ENCODE peak calls at places on chromosome 12, in six cellular contexts. One of them, this sample, is unnamed.

GRCh38 chr12:48980953-48981756 is 3.0 kb downstream of the WNT1 start:
- DNase-seq in upper lobe of right lung: peak; percentile 76
- DNase-seq in esophagus squamous epithelium: no peak
- DNase-seq in lower lobe of right lung: peak; percentile 57
- DNase-seq in A549: peak; percentile 57
- DNase-seq in Caco-2: peak; percentile 84
- DNase-seq in this sample: no peak

GRCh38 chr12:2271961-2272360 is 219.2 kb downstream of the CACNA1C start:
- DNase-seq in esophagus squamous epithelium: no peak
- DNase-seq in upper lobe of right lung: no peak
- DNase-seq in Caco-2: no peak
- DNase-seq in A549: no peak
- DNase-seq in lower lobe of right lung: no peak
- DNase-seq in this sample: no peak

GRCh38 chr12:94649349-94650142 is 811 bp downstream of the TMCC3 start:
- DNase-seq in esophagus squamous epithelium: no peak
- DNase-seq in upper lobe of right lung: peak; percentile 83
- DNase-seq in lower lobe of right lung: peak; percentile 73
- DNase-seq in Caco-2: peak; percentile 61
- DNase-seq in A549: peak; percentile 26
- DNase-seq in this sample: peak; percentile 55

GRCh38 chr12:132162508-132163031 is 18.3 kb downstream of the NOC4L start:
- DNase-seq in Caco-2: no peak
- DNase-seq in lower lobe of right lung: peak; percentile 59
- DNase-seq in A549: no peak
- DNase-seq in esophagus squamous epithelium: no peak
- DNase-seq in upper lobe of right lung: peak; percentile 67
- DNase-seq in this sample: no peak

GRCh38 chr12:124259168-124260066 is 35.5 kb upstream of the RFLNA start:
- DNase-seq in upper lobe of right lung: no peak
- DNase-seq in lower lobe of right lung: no peak
- DNase-seq in A549: no peak
- DNase-seq in Caco-2: no peak
- DNase-seq in esophagus squamous epithelium: no peak
- DNase-seq in this sample: no peak

GRCh38 chr12:117447665-117448366 is 86.4 kb upstream of the NOS1 start:
- DNase-seq in upper lobe of right lung: no peak
- DNase-seq in A549: no peak
- DNase-seq in esophagus squamous epithelium: no peak
- DNase-seq in Caco-2: no peak
- DNase-seq in lower lobe of right lung: no peak
- DNase-seq in this sample: no peak

GRCh38 chr12:25004447-25004846 is 55.5 kb upstream of the BCAT1 start:
- DNase-seq in Caco-2: no peak
- DNase-seq in upper lobe of right lung: no peak
- DNase-seq in A549: no peak
- DNase-seq in esophagus squamous epithelium: no peak
- DNase-seq in lower lobe of right lung: no peak
- DNase-seq in this sample: no peak

GRCh38 chr12:56220611-56221232 is 1.0 kb downstream of the RNF41 start:
- DNase-seq in esophagus squamous epithelium: no peak
- DNase-seq in A549: no peak
- DNase-seq in Caco-2: no peak
- DNase-seq in upper lobe of right lung: peak; percentile 71
- DNase-seq in lower lobe of right lung: peak; percentile 52
- DNase-seq in this sample: no peak

GRCh38 chr12:132150780-132151144 is 6.5 kb downstream of the NOC4L start:
- DNase-seq in Caco-2: no peak
- DNase-seq in upper lobe of right lung: peak; percentile 48
- DNase-seq in lower lobe of right lung: peak; percentile 35
- DNase-seq in A549: no peak
- DNase-seq in esophagus squamous epithelium: no peak
- DNase-seq in this sample: no peak

GRCh38 chr12:108377260-108377659 is 38.1 kb upstream of the CMKLR1 start:
- DNase-seq in A549: no peak
- DNase-seq in esophagus squamous epithelium: no peak
- DNase-seq in Caco-2: no peak
- DNase-seq in upper lobe of right lung: no peak
- DNase-seq in lower lobe of right lung: no peak
- DNase-seq in this sample: no peak
- H3K9me3 ChIP-seq in A549: peaks cover 9% of the 10 kb centered on the region
- H3K9me3 ChIP-seq in esophagus squamous epithelium: peaks cover 10% of the 10 kb centered on the region
- H3K9me3 ChIP-seq in Caco-2: peaks cover 12% of the 10 kb centered on the region
- H3K9me3 ChIP-seq in upper lobe of right lung: peaks cover 5% of the 10 kb centered on the region
- H3K9me3 ChIP-seq in lower lobe of right lung: peaks cover 22% of the 10 kb centered on the region
- H3K9me3 ChIP-seq in this sample: no peaks in the 10 kb centered on the region

DNA sequence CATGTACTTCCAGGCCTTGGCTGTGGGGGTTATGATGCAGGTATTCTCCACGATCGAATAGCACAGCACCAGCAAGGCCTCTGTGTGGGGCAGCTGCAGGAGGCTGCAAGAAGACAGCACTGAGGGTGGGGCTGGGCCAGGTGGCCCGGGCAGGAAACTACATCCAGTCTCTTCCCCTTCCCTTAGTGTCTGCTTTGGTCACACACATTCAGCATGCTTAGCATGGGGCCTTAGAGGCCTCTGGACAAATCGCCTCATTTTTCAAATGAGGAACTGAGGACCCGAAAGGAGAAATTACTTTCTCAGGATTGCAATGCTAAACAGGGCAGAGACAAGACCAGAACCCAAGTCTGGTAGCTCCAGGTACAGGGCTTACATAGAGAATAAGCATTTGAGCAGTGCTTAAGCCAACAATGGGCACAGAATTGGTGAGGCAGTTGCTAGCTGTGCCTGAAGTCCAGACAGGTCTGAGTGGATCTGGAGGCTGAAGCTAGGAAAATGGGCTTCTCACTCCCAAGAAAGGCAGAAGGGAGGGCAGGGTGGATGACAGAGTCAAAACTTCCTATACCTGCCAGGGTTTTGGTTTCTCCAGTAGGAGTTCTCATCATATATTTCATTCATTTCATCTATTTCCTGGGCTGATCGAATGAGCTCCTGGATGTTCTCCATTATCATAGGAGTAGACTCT is 3.5 kb downstream of the ACRBP start:
- DNase-seq in Caco-2: no peak
- DNase-seq in A549: no peak
- DNase-seq in upper lobe of right lung: no peak
- DNase-seq in esophagus squamous epithelium: no peak
- DNase-seq in lower lobe of right lung: no peak
- DNase-seq in this sample: no peak
- H3K9me3 ChIP-seq in Caco-2: peaks cover 18% of the 10 kb centered on the region
- H3K9me3 ChIP-seq in A549: peaks cover 40% of the 10 kb centered on the region
- H3K9me3 ChIP-seq in upper lobe of right lung: no peaks in the 10 kb centered on the region
- H3K9me3 ChIP-seq in esophagus squamous epithelium: no peaks in the 10 kb centered on the region
- H3K9me3 ChIP-seq in lower lobe of right lung: no peaks in the 10 kb centered on the region
- H3K9me3 ChIP-seq in this sample: no peaks in the 10 kb centered on the region

GRCh38 chr12:34292736-34293625 is 270.7 kb downstream of the ALG10 start:
- DNase-seq in Caco-2: no peak
- DNase-seq in esophagus squamous epithelium: no peak
- DNase-seq in A549: peak; percentile 68
- DNase-seq in upper lobe of right lung: peak; percentile 42
- DNase-seq in lower lobe of right lung: peak; percentile 19
- DNase-seq in this sample: no peak
- H3K9me3 ChIP-seq in Caco-2: peaks cover 40% of the 10 kb centered on the region
- H3K9me3 ChIP-seq in esophagus squamous epithelium: peaks cover 50% of the 10 kb centered on the region
- H3K9me3 ChIP-seq in A549: no peaks in the 10 kb centered on the region
- H3K9me3 ChIP-seq in upper lobe of right lung: no peaks in the 10 kb centered on the region
- H3K9me3 ChIP-seq in lower lobe of right lung: peaks cover 3% of the 10 kb centered on the region
- H3K9me3 ChIP-seq in this sample: no peaks in the 10 kb centered on the region

DNA sequence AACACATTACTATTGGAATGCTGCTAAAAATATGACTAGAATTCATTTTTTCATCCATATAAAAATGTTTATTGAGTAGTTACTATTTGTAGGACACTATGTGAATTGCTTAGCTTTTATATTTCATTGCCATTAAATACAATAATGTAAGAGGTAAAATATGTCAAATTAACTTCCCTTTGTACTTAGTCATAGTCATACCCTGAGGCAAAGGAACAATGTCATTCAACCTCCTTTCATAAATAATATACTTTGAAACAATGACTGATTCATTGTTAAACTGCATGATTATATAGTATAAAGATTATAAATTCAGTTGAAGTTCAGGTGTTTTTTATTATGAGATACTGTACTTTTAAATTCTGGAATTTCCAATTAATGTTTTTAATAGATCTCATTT is 105.2 kb downstream of the GARIN6 start:
- DNase-seq in upper lobe of right lung: no peak
- DNase-seq in Caco-2: no peak
- DNase-seq in A549: no peak
- DNase-seq in lower lobe of right lung: no peak
- DNase-seq in esophagus squamous epithelium: no peak
- DNase-seq in this sample: no peak
- H3K9me3 ChIP-seq in upper lobe of right lung: no peaks in the 10 kb centered on the region
- H3K9me3 ChIP-seq in Caco-2: no peaks in the 10 kb centered on the region
- H3K9me3 ChIP-seq in A549: no peaks in the 10 kb centered on the region
- H3K9me3 ChIP-seq in lower lobe of right lung: no peaks in the 10 kb centered on the region
- H3K9me3 ChIP-seq in esophagus squamous epithelium: peaks cover 8% of the 10 kb centered on the region
- H3K9me3 ChIP-seq in this sample: no peaks in the 10 kb centered on the region

GRCh38 chr12:130806574-130806973 is 32.5 kb downstream of the STX2 start:
- DNase-seq in lower lobe of right lung: no peak
- DNase-seq in esophagus squamous epithelium: no peak
- DNase-seq in upper lobe of right lung: no peak
- DNase-seq in A549: no peak
- DNase-seq in Caco-2: no peak
- DNase-seq in this sample: no peak
- H3K9me3 ChIP-seq in lower lobe of right lung: no peaks in the 10 kb centered on the region
- H3K9me3 ChIP-seq in esophagus squamous epithelium: no peaks in the 10 kb centered on the region
- H3K9me3 ChIP-seq in upper lobe of right lung: no peaks in the 10 kb centered on the region
- H3K9me3 ChIP-seq in A549: no peaks in the 10 kb centered on the region
- H3K9me3 ChIP-seq in Caco-2: no peaks in the 10 kb centered on the region
- H3K9me3 ChIP-seq in this sample: no peaks in the 10 kb centered on the region

GRCh38 chr12:83434600-83434999 is 747.9 kb downstream of the TMTC2 start:
- DNase-seq in upper lobe of right lung: no peak
- DNase-seq in lower lobe of right lung: no peak
- DNase-seq in A549: no peak
- DNase-seq in esophagus squamous epithelium: no peak
- DNase-seq in Caco-2: no peak
- DNase-seq in this sample: no peak

DNA sequence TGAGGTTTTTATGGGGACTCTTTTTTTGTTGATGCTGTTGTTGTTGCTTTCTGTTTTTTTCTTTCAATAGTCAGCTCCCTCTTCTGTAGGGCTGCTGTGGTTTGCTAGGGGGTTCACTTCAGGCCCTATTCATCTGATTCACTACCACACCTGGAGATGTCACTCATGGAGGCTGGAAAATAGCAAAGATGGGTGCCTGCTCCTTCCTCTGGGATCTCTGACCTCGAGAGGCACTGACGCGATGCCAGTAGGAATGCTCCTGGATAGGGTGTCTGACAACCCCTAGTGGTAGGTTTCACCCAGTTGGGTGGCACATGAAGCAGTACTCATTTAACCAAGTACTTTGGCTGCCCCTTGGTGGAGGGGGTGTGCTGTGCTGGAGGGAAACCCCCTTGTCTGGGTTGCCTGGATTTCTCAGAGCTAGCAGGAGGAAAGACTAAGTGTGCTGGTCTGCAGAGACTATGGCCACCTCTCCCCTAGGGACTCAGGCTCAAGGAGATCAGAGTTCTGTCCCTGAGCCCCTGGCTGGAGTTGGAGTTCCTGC is 745.5 kb downstream of the TMTC2 start:
- DNase-seq in upper lobe of right lung: no peak
- DNase-seq in lower lobe of right lung: no peak
- DNase-seq in Caco-2: no peak
- DNase-seq in A549: no peak
- DNase-seq in esophagus squamous epithelium: no peak
- DNase-seq in this sample: no peak
- H3K9me3 ChIP-seq in upper lobe of right lung: no peaks in the 10 kb centered on the region
- H3K9me3 ChIP-seq in lower lobe of right lung: no peaks in the 10 kb centered on the region
- H3K9me3 ChIP-seq in Caco-2: no peaks in the 10 kb centered on the region
- H3K9me3 ChIP-seq in A549: no peaks in the 10 kb centered on the region
- H3K9me3 ChIP-seq in esophagus squamous epithelium: no peaks in the 10 kb centered on the region
- H3K9me3 ChIP-seq in this sample: no peaks in the 10 kb centered on the region

GRCh38 chr12:130463259-130463658 is 125.6 kb downstream of the PIWIL1 start:
- DNase-seq in esophagus squamous epithelium: no peak
- DNase-seq in upper lobe of right lung: no peak
- DNase-seq in lower lobe of right lung: no peak
- DNase-seq in Caco-2: no peak
- DNase-seq in A549: no peak
- DNase-seq in this sample: no peak

GRCh38 chr12:130460611-130461478 is 123.2 kb downstream of the PIWIL1 start:
- DNase-seq in upper lobe of right lung: no peak
- DNase-seq in Caco-2: no peak
- DNase-seq in esophagus squamous epithelium: no peak
- DNase-seq in A549: no peak
- DNase-seq in lower lobe of right lung: no peak
- DNase-seq in this sample: no peak

GRCh38 chr12:130462558-130462924 is 124.9 kb downstream of the PIWIL1 start:
- DNase-seq in Caco-2: no peak
- DNase-seq in A549: no peak
- DNase-seq in upper lobe of right lung: no peak
- DNase-seq in lower lobe of right lung: no peak
- DNase-seq in esophagus squamous epithelium: no peak
- DNase-seq in this sample: no peak

GRCh38 chr12:130463818-130464663 is 126.4 kb downstream of the PIWIL1 start:
- DNase-seq in A549: no peak
- DNase-seq in upper lobe of right lung: no peak
- DNase-seq in esophagus squamous epithelium: no peak
- DNase-seq in Caco-2: no peak
- DNase-seq in lower lobe of right lung: no peak
- DNase-seq in this sample: no peak

GRCh38 chr12:130461868-130462557 is 124.3 kb downstream of the PIWIL1 start:
- DNase-seq in lower lobe of right lung: no peak
- DNase-seq in Caco-2: no peak
- DNase-seq in A549: no peak
- DNase-seq in esophagus squamous epithelium: no peak
- DNase-seq in upper lobe of right lung: no peak
- DNase-seq in this sample: no peak
- H3K9me3 ChIP-seq in lower lobe of right lung: no peaks in the 10 kb centered on the region
- H3K9me3 ChIP-seq in Caco-2: no peaks in the 10 kb centered on the region
- H3K9me3 ChIP-seq in A549: peaks cover 3% of the 10 kb centered on the region
- H3K9me3 ChIP-seq in esophagus squamous epithelium: peaks cover under 1% of the 10 kb centered on the region
- H3K9me3 ChIP-seq in upper lobe of right lung: no peaks in the 10 kb centered on the region
- H3K9me3 ChIP-seq in this sample: no peaks in the 10 kb centered on the region

DNA sequence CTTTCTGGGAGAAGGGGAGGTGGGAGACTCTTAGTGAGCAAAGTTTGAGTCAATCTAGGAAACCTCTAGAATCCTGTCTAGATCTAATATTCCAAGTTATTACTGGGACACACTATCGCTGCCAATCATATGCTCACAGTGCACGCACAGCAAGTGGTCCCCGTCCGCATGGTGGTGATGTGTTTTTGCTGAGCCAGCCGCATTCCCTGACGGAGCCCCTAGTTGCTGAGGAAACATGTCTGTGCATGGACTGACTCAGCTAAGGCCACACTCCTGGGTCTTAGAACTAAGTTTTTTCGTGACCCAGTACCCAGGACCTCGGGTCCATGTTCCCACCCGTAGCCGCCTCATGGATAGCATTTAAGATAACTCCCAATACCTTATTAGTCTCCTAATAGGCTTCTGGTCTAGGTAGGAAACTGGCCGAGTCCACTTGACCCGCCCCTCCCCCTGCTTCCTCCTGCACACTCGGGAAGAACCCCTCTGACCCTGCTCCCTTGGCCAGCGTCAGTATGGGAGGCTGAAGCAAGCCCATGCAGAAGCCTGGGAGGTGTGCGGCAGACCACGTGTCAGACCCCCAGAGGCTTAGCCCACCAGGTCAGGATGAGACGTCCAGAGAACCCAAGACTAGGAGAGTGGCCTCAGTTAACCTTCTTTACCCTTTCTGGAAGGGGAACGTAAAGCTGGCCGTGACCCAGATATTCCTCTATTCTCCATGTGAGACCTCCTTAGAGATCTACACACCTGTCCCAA is 200.5 kb downstream of the ETV6 start:
- DNase-seq in esophagus squamous epithelium: no peak
- DNase-seq in upper lobe of right lung: no peak
- DNase-seq in lower lobe of right lung: no peak
- DNase-seq in Caco-2: no peak
- DNase-seq in A549: no peak
- DNase-seq in this sample: no peak
- H3K9me3 ChIP-seq in esophagus squamous epithelium: no peaks in the 10 kb centered on the region
- H3K9me3 ChIP-seq in upper lobe of right lung: no peaks in the 10 kb centered on the region
- H3K9me3 ChIP-seq in lower lobe of right lung: no peaks in the 10 kb centered on the region
- H3K9me3 ChIP-seq in Caco-2: no peaks in the 10 kb centered on the region
- H3K9me3 ChIP-seq in A549: no peaks in the 10 kb centered on the region
- H3K9me3 ChIP-seq in this sample: no peaks in the 10 kb centered on the region

This sample was measured in gastrocnemius medialis.